ENCODE peak calls at places on chromosome 12, in seven cellular contexts. N is skeletal muscle cell; B is activated T-cell treated with anti-CD3 and anti-CD28 coated beads, Interleukin-2, amount 50 U/mL, for 72 hours; P is pancreas; L is mucosa of gallbladder; C is RPMI8226; V is HL-60. X is an unnamed sample.

GRCh38 chr12:132771126-132771838 is 9.7 kb upstream of the ANKLE2 start:
- DNase-seq in N (no peak), B (peak), P (no peak), L (no peak), C (no peak), V (peak), X (peak)

GRCh38 chr12:106097011-106097410 is 41.7 kb downstream of the NUAK1 start:
- DNase-seq in N (no peak), B (no peak), P (no peak), L (no peak), C (no peak), V (no peak), X (no peak)

GRCh38 chr12:59834659-59835474 is 239.0 kb downstream of the SLC16A7 start:
- DNase-seq in N (no peak), B (no peak), P (no peak), L (no peak), C (peak), V (peak), X (no peak)

GRCh38 chr12:97127061-97127460 is 220.0 kb downstream of the NEDD1 start:
- DNase-seq in N (no peak), B (no peak), P (no peak), L (no peak), C (no peak), V (no peak), X (no peak)

GRCh38 chr12:103495783-103496456 is at the start of gene C12orf42:
- DNase-seq in N (no peak), B (peak), P (no peak), L (no peak), C (no peak), V (no peak), X (no peak)

GRCh38 chr12:105226219-105226618 is 9.8 kb downstream of the APPL2 start:
- DNase-seq in N (peak), B (peak), P (peak), L (peak), C (peak), V (no peak), X (peak)

GRCh38 chr12:49809369-49810158 is 18.6 kb downstream of the NCKAP5L start:
- DNase-seq in N (peak), B (no peak), P (no peak), L (no peak), C (no peak), V (no peak), X (no peak)

GRCh38 chr12:9039397-9039977 is 50.1 kb downstream of the KLRG1 start:
- DNase-seq in N (no peak), B (no peak), P (no peak), L (peak), C (peak), V (no peak), X (peak)

GRCh38 chr12:131857908-131858850 is 30.0 kb downstream of the MMP17 start:
- DNase-seq in N (no peak), B (no peak), P (no peak), L (no peak), C (no peak), V (no peak), X (no peak)

GRCh38 chr12:132838464-132839080 is 9.9 kb upstream of the GOLGA3 start:
- DNase-seq in N (no peak), B (no peak), P (no peak), L (no peak), C (no peak), V (no peak), X (no peak)

GRCh38 chr12:100661300-100661951 is 87.9 kb downstream of the GAS2L3 start:
- DNase-seq in N (no peak), B (no peak), P (no peak), L (no peak), C (no peak), V (no peak), X (no peak)

GRCh38 chr12:107415066-107415465 is 270.5 kb upstream of the PWP1 start:
- DNase-seq in N (no peak), B (no peak), P (no peak), L (no peak), C (no peak), V (no peak), X (no peak)

GRCh38 chr12:1518763-1519516 is 75.4 kb downstream of the FBXL14 start:
- DNase-seq in N (peak), B (no peak), P (no peak), L (no peak), C (peak), V (no peak), X (no peak)

GRCh38 chr12:18737819-18738218 is at the start of the genes CAPZA3 and PLCZ1:
- DNase-seq in N (no peak), B (no peak), P (no peak), L (no peak), C (no peak), V (no peak), X (no peak)

GRCh38 chr12:53696285-53696654 is 20.4 kb upstream of the ATP5MC2 start:
- DNase-seq in N (peak), B (no peak), P (peak), L (peak), C (peak), V (no peak), X (no peak)

GRCh38 chr12:75011120-75011519 is 198.5 kb downstream of the KCNC2 start:
- DNase-seq in N (no peak), B (peak), P (no peak), L (no peak), C (no peak), V (no peak), X (no peak)

GRCh38 chr12:106760184-106760531 is 14.3 kb upstream of the RIC8B start:
- DNase-seq in N (no peak), B (no peak), P (no peak), L (no peak), C (peak), V (no peak), X (no peak)

GRCh38 chr12:68793436-68793835 is 14.5 kb upstream of the MDM2 start:
- DNase-seq in N (no peak), B (no peak), P (no peak), L (no peak), C (no peak), V (no peak), X (no peak)

GRCh38 chr12:107377596-107378385 is 284.4 kb upstream of the CRY1 start:
- DNase-seq in N (no peak), B (no peak), P (no peak), L (no peak), C (no peak), V (no peak), X (no peak)

GRCh38 chr12:75848533-75848932 is 183.0 kb downstream of the PHLDA1 start:
- DNase-seq in N (peak), B (no peak), P (no peak), L (no peak), C (no peak), V (no peak), X (no peak)

GRCh38 chr12:113505941-113506340 is 34.3 kb upstream of the LHX5 start:
- DNase-seq in N (no peak), B (no peak), P (no peak), L (no peak), C (no peak), V (no peak), X (no peak)

GRCh38 chr12:77940011-77940423 is 109.3 kb downstream of the NAV3 start:
- DNase-seq in N (peak), B (no peak), P (no peak), L (no peak), C (no peak), V (no peak), X (no peak)

GRCh38 chr12:78938341-78939084 is 73.9 kb downstream of the SYT1 start:
- DNase-seq in N (no peak), B (no peak), P (no peak), L (no peak), C (no peak), V (no peak), X (no peak)

GRCh38 chr12:28088566-28089277 is 101.5 kb upstream of the CCDC91 start:
- DNase-seq in N (no peak), B (no peak), P (no peak), L (no peak), C (no peak), V (no peak), X (no peak)

GRCh38 chr12:72365151-72365550 is 93.0 kb downstream of the TRHDE start:
- DNase-seq in N (peak), B (no peak), P (no peak), L (no peak), C (no peak), V (no peak), X (no peak)

GRCh38 chr12:12845794-12846243 is 32.7 kb downstream of the DDX47 start:
- DNase-seq in N (no peak), B (no peak), P (no peak), L (no peak), C (no peak), V (no peak), X (no peak)

GRCh38 chr12:69703146-69703642 is 4.1 kb upstream of the BEST3 start:
- DNase-seq in N (no peak), B (no peak), P (no peak), L (no peak), C (no peak), V (no peak), X (no peak)

GRCh38 chr12:54370218-54370730 is 6.0 kb upstream of the GPR84 start:
- DNase-seq in N (peak), B (peak), P (peak), L (peak), C (peak), V (no peak), X (no peak)

GRCh38 chr12:48800457-48800856 is 11.6 kb upstream of the ADCY6 start:
- DNase-seq in N (no peak), B (no peak), P (no peak), L (no peak), C (no peak), V (no peak), X (no peak)

GRCh38 chr12:459430-460258 is at the start of gene B4GALNT3:
- DNase-seq in N (no peak), B (peak), P (peak), L (peak), C (peak), V (no peak), X (no peak)

GRCh38 chr12:67774983-67775587 is 126.5 kb downstream of the DYRK2 start:
- DNase-seq in N (no peak), B (no peak), P (no peak), L (no peak), C (no peak), V (no peak), X (no peak)

GRCh38 chr12:92482599-92482998 is 220.2 kb upstream of the PLEKHG7 start:
- DNase-seq in N (no peak), B (no peak), P (no peak), L (no peak), C (no peak), V (peak), X (no peak)